ENCODE peak calls at places on chromosome 15, in nine cellular contexts. B is mammary epithelial cell, H is AG04450, S is HCT116, G is upper lobe of right lung, E is foreskin fibroblast, O is H1, Q is uterus, I is cardiac fibroblast. P is an unnamed sample.

GRCh38 chr15:83108266-83109219 is 1.1 kb downstream of the TM6SF1 start:
- DNase-seq in B (no peak), H (peak), S (no peak), G (peak), E (peak), O (no peak), Q (peak), I (peak), P (no peak)

GRCh38 chr15:64651573-64652260 is 123.7 kb downstream of the RBPMS2 start:
- DNase-seq in B (peak), H (no peak), S (no peak), G (no peak), E (peak), O (peak), Q (no peak), I (no peak), P (no peak)

GRCh38 chr15:72173864-72174550 is 23.6 kb downstream of the GRAMD2A start:
- DNase-seq in B (no peak), H (no peak), S (no peak), G (no peak), E (no peak), O (no peak), Q (no peak), I (no peak), P (no peak)

GRCh38 chr15:72203507-72203837 is 5.9 kb upstream of the GRAMD2A start:
- DNase-seq in B (peak), H (peak), S (no peak), G (no peak), E (peak), O (no peak), Q (peak), I (peak), P (peak)

GRCh38 chr15:57562220-57562769 is 29.4 kb upstream of the MYZAP start:
- DNase-seq in B (no peak), H (no peak), S (no peak), G (no peak), E (no peak), O (no peak), Q (peak), I (peak), P (no peak)

GRCh38 chr15:39095218-39095879 is 485.5 kb upstream of the THBS1 start:
- DNase-seq in B (no peak), H (no peak), S (no peak), G (no peak), E (no peak), O (no peak), Q (no peak), I (no peak), P (no peak)

GRCh38 chr15:75209289-75209676 is 7.6 kb downstream of the C15orf39 start:
- DNase-seq in B (no peak), H (no peak), S (no peak), G (no peak), E (no peak), O (no peak), Q (no peak), I (no peak), P (no peak)

GRCh38 chr15:56371495-56372147 is 6.4 kb downstream of the TEX9 start:
- DNase-seq in B (peak), H (no peak), S (no peak), G (no peak), E (no peak), O (no peak), Q (no peak), I (no peak), P (no peak)

GRCh38 chr15:71548317-71548908 is 261.9 kb upstream of the NR2E3 start:
- DNase-seq in B (no peak), H (no peak), S (no peak), G (no peak), E (no peak), O (no peak), Q (no peak), I (no peak), P (no peak)

GRCh38 chr15:73822998-73823397 is 50.4 kb upstream of the TBC1D21 start:
- DNase-seq in B (peak), H (no peak), S (no peak), G (no peak), E (peak), O (no peak), Q (no peak), I (peak), P (no peak)

GRCh38 chr15:36797128-36797527 is 217.7 kb downstream of the CDIN1 start:
- DNase-seq in B (no peak), H (no peak), S (no peak), G (no peak), E (no peak), O (no peak), Q (no peak), I (no peak), P (no peak)

GRCh38 chr15:38611228-38611627 is 46.6 kb upstream of the RASGRP1 start:
- DNase-seq in B (no peak), H (no peak), S (no peak), G (no peak), E (no peak), O (no peak), Q (no peak), I (no peak), P (no peak)

DNA sequence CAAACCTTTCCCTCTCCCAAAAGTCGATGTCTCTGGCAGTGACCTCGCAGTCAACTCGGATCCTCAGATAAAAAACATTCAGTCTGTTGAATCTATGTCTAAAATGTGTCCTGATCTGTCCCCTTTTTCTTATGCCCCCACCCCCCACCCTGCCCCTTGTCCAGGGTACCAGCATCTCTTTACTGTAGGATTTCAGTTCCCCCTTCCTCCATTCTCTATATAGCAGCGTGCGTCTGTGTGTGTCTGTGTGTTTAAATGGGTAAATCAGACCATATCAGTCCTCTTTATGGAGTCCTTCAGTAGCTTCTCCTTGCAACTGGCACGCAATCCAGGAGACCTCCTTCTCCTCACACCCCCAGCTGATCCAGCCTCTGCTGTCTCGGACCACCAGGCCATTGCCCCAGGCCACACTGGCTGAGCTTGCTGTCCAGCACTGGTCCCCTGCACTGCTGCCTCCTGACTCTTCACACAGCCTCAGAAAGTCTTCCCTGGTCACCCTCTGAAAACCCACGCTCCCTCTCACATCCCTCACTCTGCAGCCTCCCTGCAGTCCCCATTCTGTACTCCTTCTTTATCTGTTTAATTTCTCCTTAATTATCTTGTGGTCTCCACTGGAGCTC is 1.5 kb downstream of the LRRK1 start:
- DNase-seq in B (no peak), H (no peak), S (no peak), G (no peak), E (no peak), O (no peak), Q (no peak), I (no peak), P (no peak)
- H3K4me3 ChIP-seq in B (no peak), H (no peak), S (peak), G (no peak), E (peak), O (no peak), Q (peak), I (no peak), P (no peak)

GRCh38 chr15:67327312-67327711 is 72.7 kb downstream of the IQCH start:
- DNase-seq in B (no peak), H (no peak), S (no peak), G (no peak), E (no peak), O (no peak), Q (no peak), I (no peak), P (no peak)
- TF ChIP-seq CTCF in B (no peak), H (no peak), S (no peak), G (no peak), E (no peak), O (no peak), Q (no peak), I (no peak), P (no peak)

GRCh38 chr15:76333720-76334437 is 2.7 kb upstream of the ISL2 start:
- DNase-seq in B (no peak), H (no peak), S (no peak), G (no peak), E (peak), O (no peak), Q (no peak), I (no peak), P (no peak)
- H3K4me3 ChIP-seq in B (no peak), H (no peak), S (no peak), G (no peak), E (no peak), O (no peak), Q (no peak), I (no peak), P (no peak)

GRCh38 chr15:42577514-42578031 is 2.2 kb downstream of the STARD9 start:
- DNase-seq in B (no peak), H (no peak), S (no peak), G (no peak), E (peak), O (no peak), Q (no peak), I (peak), P (peak)
- TF ChIP-seq CTCF in B (no peak), H (no peak), S (no peak), G (no peak), E (no peak), O (no peak), Q (no peak), I (no peak), P (no peak)

DNA sequence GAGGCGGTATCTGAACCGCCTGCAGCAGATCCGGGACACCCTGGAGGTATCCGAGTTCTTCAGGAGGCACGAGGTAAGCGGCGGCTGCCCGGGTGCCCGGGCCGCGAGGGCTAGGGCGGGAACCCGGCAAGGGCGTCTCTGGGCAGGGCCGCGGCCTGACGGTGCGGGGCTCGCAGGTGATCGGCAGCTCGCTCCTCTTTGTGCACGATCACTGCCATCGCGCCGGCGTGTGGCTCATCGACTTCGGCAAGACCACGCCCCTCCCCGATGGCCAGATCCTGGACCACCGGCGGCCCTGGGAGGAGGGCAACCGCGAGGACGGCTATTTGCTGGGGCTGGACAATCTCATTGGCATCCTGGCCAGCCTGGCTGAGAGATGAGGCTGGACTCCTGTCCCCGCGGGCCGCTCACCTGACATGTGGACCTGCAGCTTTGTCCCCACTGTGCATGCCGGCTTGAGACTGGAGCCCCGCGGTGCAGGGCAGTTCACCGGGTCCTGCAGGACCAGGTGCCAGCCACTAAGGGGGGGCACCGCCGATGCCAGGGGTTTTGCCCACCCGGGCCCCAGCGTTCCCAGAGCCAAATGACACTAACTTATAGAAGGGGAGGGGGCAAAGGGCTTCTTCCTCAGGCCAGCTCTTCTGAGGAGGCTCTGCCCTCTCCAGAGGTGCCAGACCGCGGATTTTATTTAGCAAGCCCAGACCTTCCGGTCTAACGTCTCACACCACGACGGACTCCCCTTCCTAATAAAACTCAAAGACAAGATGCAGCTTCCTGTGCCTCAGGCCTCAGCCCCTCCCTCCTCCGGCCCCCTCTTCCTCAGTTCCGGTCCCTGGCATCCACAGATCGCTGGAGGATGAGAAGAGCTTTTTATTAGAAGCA is 9.4 kb downstream of the ITPKA start:
- DNase-seq in B (no peak), H (no peak), S (no peak), G (no peak), E (no peak), O (no peak), Q (no peak), I (no peak), P (no peak)
- H3K4me3 ChIP-seq in B (no peak), H (no peak), S (no peak), G (peak), E (no peak), O (peak), Q (no peak), I (no peak), P (no peak)

DNA sequence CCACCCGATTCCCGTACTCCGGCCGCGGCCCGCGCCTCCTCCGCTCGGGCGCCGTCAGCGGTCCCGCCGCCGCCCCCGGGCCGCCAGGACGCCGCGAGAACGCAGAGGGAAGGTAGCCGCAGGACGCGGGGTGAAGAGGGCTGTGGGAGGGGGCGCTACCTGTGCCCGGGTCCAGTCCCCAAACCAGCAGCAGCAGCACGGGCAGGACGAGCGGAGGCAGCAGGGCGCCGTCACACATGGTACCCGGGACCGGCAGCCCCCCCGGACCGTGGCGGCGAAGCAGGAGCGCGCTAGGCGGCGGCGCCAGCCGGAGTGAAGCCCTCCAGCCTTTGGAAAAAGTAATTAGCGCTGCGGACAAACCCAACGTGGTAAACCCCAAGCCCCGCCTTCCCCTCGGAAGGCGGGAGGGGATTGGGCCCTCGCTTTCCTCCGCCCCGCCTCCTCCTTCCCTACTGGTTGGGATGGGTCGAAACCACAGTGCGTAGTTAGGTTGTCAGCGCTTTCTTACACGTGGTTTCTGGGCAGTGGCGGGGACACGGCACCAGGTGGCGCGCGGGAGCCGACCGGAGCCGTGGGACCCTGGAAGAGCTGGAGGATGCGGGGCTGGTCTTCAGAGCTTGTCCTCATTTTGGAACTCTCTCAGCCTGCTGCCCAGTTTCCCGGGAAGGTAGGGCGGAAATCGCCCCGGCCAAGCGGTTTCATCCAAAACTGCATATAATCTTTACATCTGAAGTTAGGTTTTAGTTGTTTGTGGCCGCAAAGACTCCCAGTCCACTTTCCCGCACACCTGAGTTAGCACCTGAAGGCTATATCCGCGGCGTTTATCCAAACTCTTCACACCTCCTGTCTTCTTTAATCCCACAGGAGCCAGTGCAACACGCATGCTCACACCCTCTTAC is at the start of gene ADAMTS17:
- DNase-seq in B (peak), H (no peak), S (peak), G (peak), E (peak), O (peak), Q (peak), I (peak), P (peak)
- TF ChIP-seq CTCF in B (peak), H (peak), S (peak), G (peak), E (peak), O (peak), Q (peak), I (peak), P (peak)

DNA sequence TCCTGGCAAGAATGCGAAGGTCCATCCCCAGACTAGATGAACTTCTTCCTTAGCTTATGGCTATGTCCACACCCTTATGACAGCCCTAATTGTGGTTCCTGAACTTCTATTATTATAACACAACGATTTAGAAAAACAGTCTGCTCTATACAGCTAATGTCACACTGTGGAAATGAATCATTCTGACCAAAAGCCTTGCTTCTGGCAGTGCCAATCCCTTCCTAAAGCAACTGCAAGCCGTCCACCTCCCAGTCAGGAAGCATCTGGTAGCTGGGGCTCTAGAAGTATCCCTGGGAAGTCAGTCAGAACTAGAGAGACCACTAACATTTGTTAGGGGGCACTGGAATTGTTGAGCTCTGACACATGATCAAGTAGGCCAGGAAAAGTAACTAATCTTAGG is 45.0 kb downstream of the MYO5A start:
- DNase-seq in B (peak), H (no peak), S (no peak), G (no peak), E (peak), O (no peak), Q (no peak), I (peak), P (no peak)
- H3K4me3 ChIP-seq in B (no peak), H (no peak), S (no peak), G (no peak), E (no peak), O (no peak), Q (no peak), I (no peak), P (no peak)